ENCODE peak calls at places on chromosomes 12 and 14, in four cellular contexts. One of them, this sample, is unnamed.

GRCh38 chr14:63854330-63854729 is 1.5 kb downstream of the SYNE2 start:
- DNase-seq in NCI-H146: peak; percentile 13
- DNase-seq in NAMALWA: no peak
- DNase-seq in small intestine: no peak
- DNase-seq in this sample: no peak

GRCh38 chr12:5391638-5392037 is 40.3 kb upstream of the NTF3 start:
- DNase-seq in NCI-H146: peak; percentile 17
- DNase-seq in NAMALWA: no peak
- DNase-seq in small intestine: no peak
- DNase-seq in this sample: peak; percentile 1

GRCh38 chr12:39572551-39572950 is 47.1 kb downstream of the ABCD2 start:
- DNase-seq in NCI-H146: no peak
- DNase-seq in NAMALWA: no peak
- DNase-seq in small intestine: no peak
- DNase-seq in this sample: no peak

GRCh38 chr12:127205781-127206535 is 1061.0 kb upstream of the TMEM132C start:
- DNase-seq in NCI-H146: no peak
- DNase-seq in NAMALWA: no peak
- DNase-seq in small intestine: peak; percentile 35
- DNase-seq in this sample: no peak

GRCh38 chr12:49672351-49673181 is 34.6 kb downstream of the FMNL3 start:
- DNase-seq in NCI-H146: peak; percentile 31
- DNase-seq in NAMALWA: no peak
- DNase-seq in small intestine: no peak
- DNase-seq in this sample: peak; percentile 16

GRCh38 chr14:79144891-79145290 is 974.7 kb downstream of the NRXN3 start:
- DNase-seq in NCI-H146: no peak
- DNase-seq in NAMALWA: no peak
- DNase-seq in small intestine: no peak
- DNase-seq in this sample: no peak

GRCh38 chr12:107163413-107163812 is 70.1 kb upstream of the CRY1 start:
- DNase-seq in NCI-H146: no peak
- DNase-seq in NAMALWA: no peak
- DNase-seq in small intestine: no peak
- DNase-seq in this sample: no peak

GRCh38 chr12:9760699-9761406 is at the start of gene CD69:
- DNase-seq in NCI-H146: no peak
- DNase-seq in NAMALWA: peak; percentile 94
- DNase-seq in small intestine: peak; percentile 68
- DNase-seq in this sample: peak; percentile 96

GRCh38 chr14:103206023-103206481 is 82.8 kb downstream of the TNFAIP2 start:
- DNase-seq in NCI-H146: no peak
- DNase-seq in NAMALWA: no peak
- DNase-seq in small intestine: no peak
- DNase-seq in this sample: no peak

GRCh38 chr12:77615331-77615730 is 215.4 kb upstream of the NAV3 start:
- DNase-seq in NCI-H146: peak; percentile 2
- DNase-seq in NAMALWA: peak; percentile 22
- DNase-seq in small intestine: no peak
- DNase-seq in this sample: peak; percentile 51

GRCh38 chr12:69623970-69624369 is 13.3 kb upstream of the LRRC10 start:
- DNase-seq in NCI-H146: peak; percentile 88
- DNase-seq in NAMALWA: no peak
- DNase-seq in small intestine: peak; percentile 78
- DNase-seq in this sample: peak; percentile 98

GRCh38 chr14:51849095-51849494 is 11.3 kb upstream of the GNG2 start:
- DNase-seq in NCI-H146: no peak
- DNase-seq in NAMALWA: no peak
- DNase-seq in small intestine: no peak
- DNase-seq in this sample: no peak

GRCh38 chr12:88854260-88854659 is 274.0 kb upstream of the KITLG start:
- DNase-seq in NCI-H146: no peak
- DNase-seq in NAMALWA: no peak
- DNase-seq in small intestine: no peak
- DNase-seq in this sample: no peak

GRCh38 chr14:105155681-105156413 is 12.7 kb downstream of the JAG2 start:
- DNase-seq in NCI-H146: no peak
- DNase-seq in NAMALWA: no peak
- DNase-seq in small intestine: no peak
- DNase-seq in this sample: no peak

GRCh38 chr14:61478971-61479473 is 157.6 kb downstream of the PRKCH start:
- DNase-seq in NCI-H146: no peak
- DNase-seq in NAMALWA: peak; percentile 49
- DNase-seq in small intestine: no peak
- DNase-seq in this sample: no peak

GRCh38 chr14:23348297-23348655 is 4.4 kb downstream of the SLC22A17 start:
- DNase-seq in NCI-H146: no peak
- DNase-seq in NAMALWA: no peak
- DNase-seq in small intestine: no peak
- DNase-seq in this sample: no peak

GRCh38 chr14:68683326-68683725 is 109.5 kb downstream of the ZFP36L1 start:
- DNase-seq in NCI-H146: no peak
- DNase-seq in NAMALWA: no peak
- DNase-seq in small intestine: no peak
- DNase-seq in this sample: no peak

GRCh38 chr14:55133416-55133815 is 4.4 kb downstream of the LGALS3 start:
- DNase-seq in NCI-H146: no peak
- DNase-seq in NAMALWA: no peak
- DNase-seq in small intestine: no peak
- DNase-seq in this sample: peak; percentile 55

GRCh38 chr14:98446508-98446907 is 825.5 kb downstream of the BCL11B start:
- DNase-seq in NCI-H146: no peak
- DNase-seq in NAMALWA: no peak
- DNase-seq in small intestine: no peak
- DNase-seq in this sample: no peak

GRCh38 chr14:36214476-36215216 is 38.1 kb upstream of the PTCSC3 start:
- DNase-seq in NCI-H146: no peak
- DNase-seq in NAMALWA: no peak
- DNase-seq in small intestine: no peak
- DNase-seq in this sample: no peak

GRCh38 chr12:2129076-2129475 is 76.3 kb downstream of the CACNA1C start:
- DNase-seq in NCI-H146: no peak
- DNase-seq in NAMALWA: no peak
- DNase-seq in small intestine: no peak
- DNase-seq in this sample: no peak

GRCh38 chr12:122835693-122836026 is 403 bp downstream of the HIP1R start:
- DNase-seq in NCI-H146: peak; percentile 62
- DNase-seq in NAMALWA: peak; percentile 44
- DNase-seq in small intestine: peak; percentile 26
- DNase-seq in this sample: no peak

GRCh38 chr14:89391123-89391522 is 25.9 kb downstream of the FOXN3 start:
- DNase-seq in NCI-H146: no peak
- DNase-seq in NAMALWA: no peak
- DNase-seq in small intestine: no peak
- DNase-seq in this sample: no peak

GRCh38 chr12:92098594-92099370 is 46.9 kb downstream of the BTG1 start:
- DNase-seq in NCI-H146: no peak
- DNase-seq in NAMALWA: no peak
- DNase-seq in small intestine: peak; percentile 64
- DNase-seq in this sample: no peak

GRCh38 chr14:100622234-100622633 is 35.0 kb upstream of the BEGAIN start:
- DNase-seq in NCI-H146: no peak
- DNase-seq in NAMALWA: no peak
- DNase-seq in small intestine: peak; percentile 15
- DNase-seq in this sample: peak; percentile 33

GRCh38 chr12:24387381-24387780 is 437.9 kb upstream of the SOX5 start:
- DNase-seq in NCI-H146: no peak
- DNase-seq in NAMALWA: no peak
- DNase-seq in small intestine: no peak
- DNase-seq in this sample: no peak

GRCh38 chr12:5808956-5809355 is 136.1 kb downstream of the ANO2 start:
- DNase-seq in NCI-H146: no peak
- DNase-seq in NAMALWA: no peak
- DNase-seq in small intestine: no peak
- DNase-seq in this sample: no peak

GRCh38 chr14:101108579-101109346 is 205.2 kb upstream of the RTL1 start:
- DNase-seq in NCI-H146: no peak
- DNase-seq in NAMALWA: no peak
- DNase-seq in small intestine: no peak
- DNase-seq in this sample: no peak

GRCh38 chr12:74412607-74413230 is 124.9 kb upstream of the ATXN7L3B start:
- DNase-seq in NCI-H146: peak; percentile 12
- DNase-seq in NAMALWA: peak; percentile 62
- DNase-seq in small intestine: peak; percentile 29
- DNase-seq in this sample: peak; percentile 74

GRCh38 chr12:113640837-113641236 is 169.2 kb upstream of the LHX5 start:
- DNase-seq in NCI-H146: no peak
- DNase-seq in NAMALWA: no peak
- DNase-seq in small intestine: no peak
- DNase-seq in this sample: peak; percentile 37

This sample was measured in OCI-M1.